ENCODE peak calls at places on chromosomes 16 and 17, in six cellular contexts. G, Y, L, F, R and Z are unnamed samples.

GRCh38 chr17:10879110-10879509 is 41.2 kb upstream of the PIRT start:
- DNase-seq in G (no peak), Y (no peak), L (no peak), R (peak; percentile 4), F (no peak), Z (peak; percentile 45)

GRCh38 chr16:86874141-86874540 is 295.8 kb downstream of the FOXL1 start:
- DNase-seq in Y (no peak), L (no peak), R (peak; percentile 20), G (no peak), F (no peak), Z (no peak)

GRCh38 chr16:49590166-49590871 is 216.7 kb downstream of the C16orf78 start:
- DNase-seq in L (peak; percentile 9), F (no peak), Y (no peak), G (no peak), R (no peak), Z (no peak)

GRCh38 chr16:71794018-71794417 is 14.6 kb downstream of the AP1G1 start:
- DNase-seq in R (no peak), G (no peak), Y (no peak), L (no peak), F (no peak), Z (no peak)

GRCh38 chr17:19398301-19399181 is 11.6 kb upstream of the MFAP4 start:
- DNase-seq in F (peak; percentile 19), G (peak; percentile 76), R (peak; percentile 78), L (peak; percentile 74), Y (peak; percentile 78), Z (peak; percentile 94)

GRCh38 chr16:89138843-89139520 is 32.6 kb upstream of the CDH15 start:
- DNase-seq in L (no peak), G (peak; percentile 58), R (no peak), F (no peak), Y (no peak), Z (no peak)

GRCh38 chr16:50653633-50654524 is 27.2 kb downstream of the SNX20 start:
- DNase-seq in Y (no peak), G (no peak), L (no peak), R (no peak), F (no peak), Z (no peak)

GRCh38 chr16:28000314-28000713 is 63.2 kb downstream of the GSG1L start:
- DNase-seq in F (no peak), L (no peak), R (no peak), Y (no peak), G (no peak), Z (no peak)

GRCh38 chr17:17253445-17253844 is 16.5 kb upstream of the FLCN start:
- DNase-seq in L (no peak), F (no peak), Y (no peak), G (no peak), R (no peak), Z (no peak)

GRCh38 chr17:50146230-50146926 is 4.1 kb downstream of the PPP1R9B start:
- DNase-seq in L (no peak), G (no peak), F (no peak), Y (no peak), R (no peak), Z (no peak)

GRCh38 chr16:88977028-88977844 is at the start of gene CBFA2T3:
- DNase-seq in G (peak; percentile 86), Y (peak; percentile 45), F (no peak), L (peak; percentile 64), R (peak; percentile 40), Z (peak; percentile 70)

GRCh38 chr17:30950189-30950588 is 20.6 kb upstream of the RNF135 start:
- DNase-seq in R (no peak), G (no peak), Y (no peak), F (no peak), L (no peak), Z (no peak)

GRCh38 chr16:89723279-89724250 is 2.2 kb downstream of the ZNF276 start:
- DNase-seq in Y (no peak), R (peak; percentile 36), G (no peak), F (peak; percentile 49), L (no peak), Z (no peak)

GRCh38 chr16:52283018-52283417 is 263.9 kb downstream of the TOX3 start:
- DNase-seq in Y (no peak), G (no peak), F (peak; percentile 66), L (no peak), R (peak; percentile 49), Z (no peak)

GRCh38 chr17:4313482-4314114 is 49.8 kb upstream of the ANKFY1 start:
- DNase-seq in F (no peak), L (no peak), R (peak; percentile 33), Y (no peak), G (no peak), Z (no peak)

GRCh38 chr16:87580855-87581261 is 21.4 kb upstream of the JPH3 start:
- DNase-seq in L (no peak), R (peak; percentile 78), G (no peak), F (peak; percentile 93), Y (no peak), Z (no peak)

GRCh38 chr17:976316-976715 is 3.3 kb downstream of the NXN start:
- DNase-seq in G (no peak), Y (no peak), L (no peak), R (no peak), F (no peak), Z (no peak)

GRCh38 chr16:54407596-54407995 is 121.0 kb upstream of the IRX3 start:
- DNase-seq in L (no peak), R (peak; percentile 59), F (peak; percentile 55), G (no peak), Y (no peak), Z (no peak)

GRCh38 chr17:42345396-42346078 is 42.7 kb downstream of the STAT3 start:
- DNase-seq in R (no peak), F (no peak), G (peak; percentile 71), Y (no peak), L (no peak), Z (no peak)

GRCh38 chr16:73071131-73071940 is 23.4 kb upstream of the ZFHX3 start:
- DNase-seq in G (peak; percentile 75), L (peak; percentile 53), Y (no peak), F (peak; percentile 69), R (peak; percentile 73), Z (peak; percentile 55)

GRCh38 chr16:14196011-14196410 is 124.9 kb downstream of the MRTFB start:
- DNase-seq in L (no peak), Y (no peak), G (no peak), F (peak; percentile 40), R (peak; percentile 72), Z (no peak)

GRCh38 chr17:41801374-41802062 is 10.2 kb downstream of the P3H4 start:
- DNase-seq in G (peak; percentile 89), L (peak; percentile 84), R (peak; percentile 82), Y (peak; percentile 94), F (peak; percentile 63), Z (peak; percentile 90)

GRCh38 chr16:6446370-6446769 is 886.3 kb upstream of the RBFOX1 start:
- DNase-seq in L (no peak), G (no peak), R (no peak), F (no peak), Y (no peak), Z (no peak)

GRCh38 chr16:6382787-6383515 is 949.7 kb upstream of the RBFOX1 start:
- DNase-seq in R (no peak), Y (no peak), G (no peak), F (no peak), L (no peak), Z (no peak)

GRCh38 chr17:60840456-60840855 is 162.8 kb downstream of the BCAS3 start:
- DNase-seq in F (no peak), L (no peak), G (no peak), R (no peak), Y (no peak), Z (no peak)

GRCh38 chr17:55572599-55572998 is 61.3 kb upstream of the SMIM36 start:
- DNase-seq in L (no peak), R (no peak), Y (no peak), F (no peak), G (no peak), Z (no peak)
- H3K4me3 ChIP-seq in L (no peak overlapping the region), R (no peak overlapping the region), Y (no peak overlapping the region), F (no peak overlapping the region), G (no peak overlapping the region), Z (no peak overlapping the region)

GRCh38 chr17:82361885-82362633 is 3.0 kb downstream of the TEX19 start:
- DNase-seq in R (no peak), F (no peak), G (no peak), L (no peak), Y (no peak), Z (no peak)
- TF ChIP-seq CTCF in R (no peak), F (no peak), G (no peak), L (no peak), Y (no peak), Z (no peak)

GRCh38 chr16:1067629-1068028 is 4.9 kb upstream of the SSTR5 start:
- DNase-seq in G (no peak), Y (no peak), R (no peak), F (no peak), L (no peak), Z (no peak)
- H3K4me3 ChIP-seq in G (no peak overlapping the region), Y (no peak overlapping the region), R (no peak overlapping the region), F (no peak overlapping the region), L (no peak overlapping the region), Z (no peak overlapping the region)

GRCh38 chr17:7204828-7205461 is 14.7 kb downstream of the DLG4 start:
- DNase-seq in Y (peak; percentile 59), G (peak; percentile 92), R (peak; percentile 90), F (peak; percentile 79), L (peak; percentile 90), Z (peak; percentile 79)

GRCh38 chr17:7208754-7209460 is 10.7 kb downstream of the DLG4 start:
- DNase-seq in R (no peak), L (no peak), Y (no peak), G (no peak), F (no peak), Z (no peak)

GRCh38 chr17:7208027-7208571 is 11.5 kb downstream of the DLG4 start:
- DNase-seq in G (no peak), F (no peak), L (no peak), Y (no peak), R (no peak), Z (no peak)

GRCh38 chr17:7204335-7204734 is 15.3 kb downstream of the DLG4 start:
- DNase-seq in L (no peak), F (no peak), R (no peak), G (no peak), Y (no peak), Z (no peak)

DNA sequence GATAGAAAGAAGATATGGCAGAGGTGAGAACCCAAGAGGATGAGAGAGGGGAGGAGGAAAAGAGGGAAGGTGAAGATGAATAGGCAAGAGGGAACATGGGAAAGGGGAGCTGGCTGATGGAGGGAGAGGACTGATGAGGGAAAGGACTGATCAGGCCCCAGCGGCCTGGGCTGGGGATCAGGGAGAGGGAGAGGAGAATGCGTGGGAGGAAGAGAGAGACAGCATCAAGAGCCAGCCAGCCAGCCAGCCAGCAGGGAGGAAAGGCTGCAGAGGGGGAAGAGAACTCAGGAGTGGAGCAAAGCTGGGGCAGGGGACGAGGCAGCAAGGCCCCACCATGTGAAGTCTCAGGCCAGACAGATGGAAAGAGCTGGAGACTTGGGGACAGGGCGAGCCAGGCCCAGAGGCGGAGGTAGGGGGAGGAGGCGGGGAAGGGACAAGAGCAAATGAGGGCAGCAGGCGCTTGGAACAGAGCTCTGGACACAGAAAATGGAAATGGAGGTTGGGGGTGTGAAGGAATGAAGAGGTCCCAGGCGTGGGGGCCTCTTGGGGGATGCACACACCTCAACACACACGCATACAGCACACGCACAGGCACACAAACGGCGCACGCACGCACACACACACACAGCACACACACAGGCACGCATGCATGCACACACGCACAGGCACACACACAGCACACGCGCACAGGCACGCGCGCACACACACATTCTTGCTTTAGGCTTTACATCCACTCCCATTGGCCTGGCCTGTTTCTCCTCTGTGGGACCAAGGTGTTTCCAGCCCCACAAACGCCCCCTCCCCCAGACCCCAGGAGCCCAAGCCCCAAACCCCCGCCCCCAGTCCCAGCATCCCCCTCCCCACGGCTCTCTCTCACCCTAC is 12.3 kb downstream of the DLG4 start:
- DNase-seq in L (peak; percentile 77), Y (no peak), G (no peak), F (peak; percentile 25), R (peak; percentile 75), Z (no peak)
- TF ChIP-seq CTCF in L (no peak), Y (no peak), G (no peak), F (no peak), R (no peak), Z (no peak)

GRCh38 chr16:85313541-85314208 is 201.4 kb upstream of the CIBAR2 start:
- DNase-seq in F (no peak), L (no peak), Y (no peak), R (peak; percentile 11), G (no peak), Z (no peak)
- H3K4me3 ChIP-seq in F (no peak overlapping the region), L (no peak overlapping the region), Y (no peak overlapping the region), R (no peak overlapping the region), G (no peak overlapping the region), Z (no peak overlapping the region)